ENCODE peak calls at places on chromosomes 13 and 19, in four cellular contexts. C, N, G and E are unnamed samples.
A peak's percentile ranks its signal among the peaks of the same experiment; 100 is the strongest.

GRCh38 chr13:60331249-60332012 is 65.6 kb upstream of the TDRD3 start:
- DNase-seq in G (no peak), N (no peak), C (no peak), E (no peak)

GRCh38 chr19:35030257-35031071 is at the start of gene SCN1B:
- DNase-seq in G (no peak), N (no peak), C (peak; percentile 31), E (no peak)

GRCh38 chr19:8684001-8684902 is 14.3 kb downstream of the ACTL9 start:
- DNase-seq in C (no peak), G (no peak), N (no peak), E (no peak)

GRCh38 chr13:36188446-36188845 is 25.9 kb downstream of the SOHLH2 start:
- DNase-seq in G (no peak), C (no peak), N (no peak), E (no peak)

GRCh38 chr13:69947577-69947976 is 160.0 kb upstream of the ATXN8OS start:
- DNase-seq in N (no peak), C (no peak), G (no peak), E (no peak)

GRCh38 chr13:24032252-24032651 is 128.3 kb upstream of the SPATA13 start:
- DNase-seq in N (no peak), C (no peak), G (no peak), E (no peak)

GRCh38 chr13:32117696-32118095 is 86.1 kb downstream of the FRY start:
- DNase-seq in C (no peak), G (no peak), N (no peak), E (no peak)

GRCh38 chr13:72514141-72514540 is 213.3 kb downstream of the MZT1 start:
- DNase-seq in N (no peak), G (no peak), C (no peak), E (no peak)

GRCh38 chr13:21548577-21548976 is 55.4 kb downstream of the MICU2 start:
- DNase-seq in C (no peak), N (no peak), G (no peak), E (no peak)

GRCh38 chr19:8639821-8640401 is 9.5 kb downstream of the NFILZ start:
- DNase-seq in N (no peak), C (no peak), G (no peak), E (no peak)

GRCh38 chr19:14021474-14021873 is 6.5 kb upstream of the RLN3 start:
- DNase-seq in G (no peak), N (no peak), C (no peak), E (no peak)

GRCh38 chr19:41535029-41535622 is 40.8 kb upstream of the CEACAM21 start:
- DNase-seq in G (peak; percentile 84), C (no peak), N (no peak), E (no peak)

GRCh38 chr19:49592486-49593232 is 1.7 kb downstream of the PRR12 start:
- DNase-seq in N (no peak), G (no peak), C (no peak), E (no peak)

GRCh38 chr19:2363419-2363818 is 3.4 kb downstream of the TMPRSS9 start:
- DNase-seq in C (no peak), G (no peak), N (no peak), E (no peak)

GRCh38 chr13:54226866-54227265 is 1198.3 kb downstream of the OLFM4 start:
- DNase-seq in G (no peak), N (no peak), C (no peak), E (no peak)

GRCh38 chr19:38878575-38879399 is 712 bp upstream of the RINL start:
- DNase-seq in C (no peak), N (no peak), G (no peak), E (no peak)

GRCh38 chr13:85316501-85316900 is 482.7 kb downstream of the SLITRK6 start:
- DNase-seq in N (no peak), C (no peak), G (no peak), E (no peak)

GRCh38 chr13:89925107-89925506 is 1422.4 kb upstream of the MIR17HG start:
- DNase-seq in G (no peak), C (peak; percentile 32), N (no peak), E (no peak)

GRCh38 chr13:27339299-27339698 is 68.7 kb downstream of the RASL11A start:
- DNase-seq in N (no peak), C (peak; percentile 60), G (no peak), E (peak; percentile 36)

GRCh38 chr13:77717508-77717907 is 20.0 kb downstream of the SLAIN1 start:
- DNase-seq in N (no peak), C (no peak), G (no peak), E (no peak)

GRCh38 chr19:11380653-11381534 is 3.2 kb downstream of the EPOR start:
- DNase-seq in N (peak; percentile 93), C (peak; percentile 98), G (peak; percentile 95), E (peak; percentile 98)

GRCh38 chr13:51435002-51435578 is 17.7 kb downstream of the INTS6 start:
- DNase-seq in G (no peak), N (no peak), C (no peak), E (no peak)

DNA sequence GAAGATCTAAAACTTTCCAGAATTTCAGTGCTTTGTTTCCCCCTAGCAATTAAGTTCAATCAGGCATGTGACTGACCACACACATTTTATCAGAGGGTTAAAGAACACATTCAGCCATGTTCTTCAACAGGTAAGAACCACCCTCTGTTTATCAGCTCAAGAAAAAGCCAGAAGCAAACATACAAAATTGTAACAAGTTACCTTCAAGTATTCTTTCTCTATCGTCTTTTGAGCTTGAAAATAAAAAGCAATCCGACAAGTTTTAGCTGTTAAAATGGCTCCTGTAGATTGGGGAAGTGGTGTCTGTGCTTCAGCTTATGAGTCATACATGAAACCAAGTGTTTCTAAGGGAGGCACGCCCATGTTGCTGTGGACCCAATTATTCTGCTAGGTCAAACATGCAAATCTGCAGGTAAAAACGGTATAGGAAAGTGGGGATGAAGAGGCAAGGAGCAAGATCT is at the start of gene ELF1:
- DNase-seq in N (no peak), G (peak; percentile 88), C (peak; percentile 65), E (no peak)
- TF ChIP-seq SUZ12 in N (no peak), G (no peak), C (no peak), E (no peak)

GRCh38 chr19:4985551-4985991 is 16.7 kb downstream of the KDM4B start:
- DNase-seq in N (no peak), C (no peak), G (no peak), E (no peak)

GRCh38 chr19:4984448-4984990 is 15.6 kb downstream of the KDM4B start:
- DNase-seq in C (no peak), N (no peak), G (no peak), E (no peak)

GRCh38 chr19:4986471-4986888 is 17.6 kb downstream of the KDM4B start:
- DNase-seq in G (no peak), C (no peak), N (no peak), E (no peak)

GRCh38 chr19:4987286-4987685 is 18.4 kb downstream of the KDM4B start:
- DNase-seq in C (no peak), N (no peak), G (no peak), E (no peak)

GRCh38 chr19:4986056-4986455 is 17.1 kb downstream of the KDM4B start:
- DNase-seq in N (no peak), G (no peak), C (no peak), E (no peak)
- TF ChIP-seq ZNF274 in N (no peak), G (no peak), C (no peak), E (no peak)

GRCh38 chr19:54696117-54696548 is 28.1 kb upstream of the KIR3DL3 start:
- DNase-seq in N (no peak), C (no peak), G (no peak), E (no peak)

GRCh38 chr19:54696766-54697165 is 27.5 kb upstream of the KIR3DL3 start:
- DNase-seq in G (no peak), C (no peak), N (no peak), E (no peak)

GRCh38 chr19:54692294-54692615 is 29.5 kb downstream of the LILRB4 start:
- DNase-seq in C (no peak), N (no peak), G (no peak), E (no peak)

GRCh38 chr19:54691582-54692293 is 29.0 kb downstream of the LILRB4 start:
- DNase-seq in C (no peak), N (no peak), G (no peak), E (no peak)

GRCh38 chr19:54694648-54695047 is 29.6 kb upstream of the KIR3DL3 start:
- DNase-seq in N (no peak), C (no peak), G (no peak), E (no peak)
- H3K9me3 ChIP-seq in N (peaks cover 42% of the 10 kb centered on the region), C (no peaks in the 10 kb centered on the region), G (no peaks in the 10 kb centered on the region), E (no peaks in the 10 kb centered on the region)

DNA sequence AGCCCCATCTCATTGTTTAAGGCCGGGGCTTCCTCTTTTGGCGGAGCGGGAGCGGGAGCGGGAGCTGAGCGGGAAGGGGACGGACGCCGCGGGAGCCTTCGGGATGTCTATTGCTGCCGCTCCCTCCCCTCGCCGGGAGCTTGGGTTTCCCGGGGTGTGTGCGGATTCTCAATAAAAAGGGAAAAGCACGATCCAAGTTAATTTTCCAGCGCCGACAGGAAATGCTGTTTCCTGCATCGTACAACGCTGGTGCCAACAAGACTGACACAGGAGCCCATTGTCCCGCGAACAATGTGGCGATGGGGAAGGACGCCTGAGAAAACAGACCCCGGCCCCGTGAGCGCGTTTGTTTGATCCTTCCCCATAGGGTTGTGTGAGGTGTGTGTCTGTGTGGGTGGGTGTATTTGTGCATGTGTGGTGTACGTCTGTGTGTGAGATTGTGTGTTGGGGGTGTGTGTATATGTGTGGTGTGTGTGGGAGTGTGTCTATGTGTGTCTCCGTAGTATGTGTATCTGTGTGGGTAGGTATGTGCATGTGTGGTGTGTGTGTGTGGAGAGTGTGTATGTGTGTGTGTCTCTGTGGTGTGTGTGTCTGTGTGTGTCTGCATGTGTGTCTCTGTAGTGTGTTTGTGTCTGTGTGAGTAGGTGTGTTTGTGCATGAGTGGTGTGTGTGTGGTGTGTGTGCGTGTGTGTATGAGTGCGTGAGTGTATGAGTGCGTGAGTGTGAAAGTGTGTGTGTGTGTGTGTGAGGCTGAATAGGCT is 36.4 kb upstream of the FLT1 start:
- DNase-seq in C (no peak), N (peak; percentile 27), G (no peak), E (no peak)
- TF ChIP-seq SUZ12 in C (no peak), N (peak; percentile 35), G (peak; percentile 66), E (no peak)

GRCh38 chr13:106678646-106679045 is 110.7 kb upstream of the ARGLU1 start:
- DNase-seq in C (no peak), G (no peak), N (no peak), E (no peak)
- TF ChIP-seq ZNF274 in C (no peak), G (no peak), N (no peak), E (no peak)